ENCODE peak calls at places on chromosomes 3 and 15, in nine cellular contexts. Y, T, B, L, D, R, A, H and F are unnamed samples.

GRCh38 chr3:43759297-43759782 is 68.6 kb downstream of the ABHD5 start:
- DNase-seq in Y (no peak), T (peak; percentile 33), B (no peak), L (peak; percentile 38), D (no peak), R (peak; percentile 34), A (no peak), H (no peak), F (no peak)

GRCh38 chr15:77033417-77033728 is 37.5 kb downstream of the TSPAN3 start:
- DNase-seq in Y (no peak), T (no peak), B (peak; percentile 47), L (no peak), D (peak; percentile 59), R (no peak), A (no peak), H (no peak), F (no peak)

GRCh38 chr3:114880078-114880477 is 267.0 kb downstream of the ZBTB20 start:
- DNase-seq in Y (no peak), T (no peak), B (no peak), L (no peak), D (no peak), R (no peak), A (no peak), H (no peak), F (peak; percentile 22)

GRCh38 chr15:77836116-77836798 is 203.5 kb upstream of the LINGO1 start:
- DNase-seq in Y (no peak), T (no peak), B (peak; percentile 46), L (no peak), D (no peak), R (peak; percentile 72), A (peak; percentile 73), H (no peak), F (no peak)

GRCh38 chr3:111956995-111957736 is 21.7 kb upstream of the ABHD10 start:
- DNase-seq in Y (no peak), T (no peak), B (no peak), L (no peak), D (no peak), R (no peak), A (no peak), H (no peak), F (no peak)

GRCh38 chr3:5186089-5186853 is 1.2 kb upstream of the EDEM1 start:
- DNase-seq in Y (no peak), T (no peak), B (no peak), L (no peak), D (no peak), R (no peak), A (peak; percentile 8), H (no peak), F (no peak)

GRCh38 chr3:40206522-40206921 is 103.0 kb upstream of the EIF1B start:
- DNase-seq in Y (no peak), T (no peak), B (no peak), L (no peak), D (no peak), R (no peak), A (no peak), H (no peak), F (no peak)

GRCh38 chr3:123939706-123940105 is 21.3 kb downstream of the CCDC14 start:
- DNase-seq in Y (no peak), T (no peak), B (no peak), L (no peak), D (no peak), R (no peak), A (no peak), H (no peak), F (no peak)

GRCh38 chr15:100133001-100133400 is 208.8 kb downstream of the ADAMTS17 start:
- DNase-seq in Y (no peak), T (no peak), B (no peak), L (no peak), D (no peak), R (no peak), A (no peak), H (no peak), F (no peak)

GRCh38 chr15:79853492-79854328 is 43.1 kb downstream of the MTHFS start:
- DNase-seq in Y (peak; percentile 12), T (peak; percentile 40), B (no peak), L (peak; percentile 43), D (peak; percentile 74), R (peak; percentile 71), A (peak; percentile 72), H (peak; percentile 64), F (peak; percentile 53)

GRCh38 chr15:26899658-26900057 is 32.8 kb downstream of the GABRA5 start:
- DNase-seq in Y (no peak), T (no peak), B (no peak), L (no peak), D (no peak), R (no peak), A (no peak), H (no peak), F (no peak)

DNA sequence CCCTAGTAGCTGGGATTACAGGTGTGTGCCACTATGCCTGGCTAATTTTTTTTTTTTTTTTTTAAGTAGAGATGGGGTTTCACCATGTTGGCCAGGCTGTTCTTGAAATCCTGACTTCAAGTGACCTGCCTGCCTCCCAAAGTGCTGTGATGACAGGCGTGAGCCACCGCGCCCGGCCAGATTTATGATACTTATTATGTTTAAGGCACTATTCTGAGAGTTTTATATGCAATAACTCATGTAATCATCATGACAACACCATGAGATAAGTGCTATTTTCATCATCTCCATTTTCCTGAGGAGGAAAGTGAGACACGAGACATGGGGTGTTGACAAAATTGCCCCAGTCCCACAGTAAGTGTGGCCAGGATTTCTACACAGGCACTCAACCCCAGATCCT is 366.4 kb upstream of the TRIM42 start:
- DNase-seq in Y (no peak), T (no peak), B (no peak), L (no peak), D (no peak), R (no peak), A (no peak), H (no peak), F (no peak)
- H3K27ac ChIP-seq in Y (no peak overlapping the region), T (no peak overlapping the region), B (no peak overlapping the region), L (no peak overlapping the region), D (no peak overlapping the region), R (no peak overlapping the region), A (no peak overlapping the region), H (no peak overlapping the region), F (no peak overlapping the region)

DNA sequence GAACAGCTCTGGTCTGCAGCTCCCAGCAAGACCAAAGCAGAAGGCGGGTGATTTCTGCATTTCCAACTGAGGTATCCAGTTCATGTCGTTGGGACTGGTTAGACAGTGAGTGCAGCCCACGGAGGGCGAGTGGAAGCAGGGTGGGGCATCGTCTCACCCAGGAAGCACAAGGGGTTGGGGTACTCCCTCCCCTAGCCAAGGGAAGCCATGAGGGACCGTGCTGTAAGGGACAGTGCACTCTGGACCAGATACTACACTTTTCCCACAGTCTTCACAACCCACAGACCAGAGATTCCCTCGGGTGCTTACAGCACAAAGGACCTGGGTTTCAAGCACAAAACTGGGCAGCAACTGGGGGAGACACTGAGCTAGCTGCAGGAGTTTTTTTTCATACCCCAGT is 8.5 kb upstream of the SLC25A36 start:
- DNase-seq in Y (no peak), T (no peak), B (no peak), L (no peak), D (no peak), R (no peak), A (no peak), H (no peak), F (no peak)
- H3K27ac ChIP-seq in Y (no peak overlapping the region), T (no peak overlapping the region), B (no peak overlapping the region), L (no peak overlapping the region), D (no peak overlapping the region), R (no peak overlapping the region), A (no peak overlapping the region), H (no peak overlapping the region), F (no peak overlapping the region)

GRCh38 chr15:64483749-64484148 is 23.4 kb downstream of the ZNF609 start:
- DNase-seq in Y (no peak), T (no peak), B (no peak), L (no peak), D (no peak), R (no peak), A (no peak), H (no peak), F (no peak)

GRCh38 chr15:64474846-64475245 is 14.5 kb downstream of the ZNF609 start:
- DNase-seq in Y (no peak), T (no peak), B (no peak), L (no peak), D (no peak), R (no peak), A (no peak), H (no peak), F (no peak)

GRCh38 chr15:64476550-64476949 is 16.2 kb downstream of the ZNF609 start:
- DNase-seq in Y (no peak), T (no peak), B (no peak), L (no peak), D (no peak), R (no peak), A (no peak), H (no peak), F (no peak)

DNA sequence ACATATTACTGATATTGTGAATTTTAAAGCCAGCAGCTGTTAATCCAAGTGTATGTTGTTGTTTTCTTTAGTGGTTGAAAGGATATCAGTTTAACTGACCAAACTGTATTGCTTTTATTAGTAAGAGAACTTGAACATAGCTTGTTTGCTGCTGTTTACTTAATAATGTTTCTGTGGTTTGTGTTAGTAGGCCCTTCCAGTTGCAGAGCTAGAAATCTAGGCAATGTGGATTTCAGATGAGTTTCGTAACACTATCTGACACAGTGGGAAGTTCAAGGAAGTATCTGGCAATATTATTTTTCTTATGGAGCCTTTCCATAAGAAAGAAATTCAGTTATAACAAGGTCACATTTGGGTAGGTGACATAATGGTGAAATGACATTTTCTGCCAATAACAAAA is 18.5 kb downstream of the ZNF609 start:
- DNase-seq in Y (no peak), T (no peak), B (no peak), L (no peak), D (no peak), R (no peak), A (no peak), H (no peak), F (no peak)
- H3K27ac ChIP-seq in Y (no peak overlapping the region), T (no peak overlapping the region), B (no peak overlapping the region), L (no peak overlapping the region), D (no peak overlapping the region), R (no peak overlapping the region), A (no peak overlapping the region), H (no peak overlapping the region), F (no peak overlapping the region)

GRCh38 chr3:142929109-142929508 is 34.4 kb downstream of the PAQR9 start:
- DNase-seq in Y (peak; percentile 4), T (peak; percentile 36), B (no peak), L (no peak), D (no peak), R (peak; percentile 78), A (peak; percentile 66), H (no peak), F (peak; percentile 61)
- H3K27ac ChIP-seq in Y (no peak overlapping the region), T (no peak overlapping the region), B (no peak overlapping the region), L (no peak overlapping the region), D (no peak overlapping the region), R (no peak overlapping the region), A (no peak overlapping the region), H (no peak overlapping the region), F (no peak overlapping the region)